ENCODE peak calls at places on chromosomes 3 and 15, in four cellular contexts. A is cardiac fibroblast, X is lung, B is endothelial cell. F is an unnamed sample.

GRCh38 chr15:44501768-44502366 is 35.1 kb upstream of the EIF3J start:
- DNase-seq in A (peak), X (no peak), B (no peak), F (no peak)

GRCh38 chr15:77702211-77702957 is 69.7 kb upstream of the LINGO1 start:
- DNase-seq in A (peak), X (no peak), B (peak), F (peak)

GRCh38 chr15:65856821-65857455 is 12.4 kb upstream of the RAB11A start:
- DNase-seq in A (peak), X (peak), B (peak), F (peak)

GRCh38 chr3:129238945-129239705 is 10.3 kb upstream of the COPG1 start:
- DNase-seq in A (peak), X (no peak), B (no peak), F (no peak)

GRCh38 chr3:192830279-192831110 is 87.2 kb downstream of the MB21D2 start:
- DNase-seq in A (no peak), X (no peak), B (no peak), F (no peak)

GRCh38 chr15:52496776-52497470 is 31.8 kb downstream of the MYO5A start:
- DNase-seq in A (peak), X (no peak), B (no peak), F (peak)

GRCh38 chr3:19213608-19214220 is 65.4 kb downstream of the KCNH8 start:
- DNase-seq in A (no peak), X (no peak), B (no peak), F (no peak)

GRCh38 chr15:95162967-95163531 is 931.7 kb downstream of the MCTP2 start:
- DNase-seq in A (peak), X (no peak), B (no peak), F (no peak)

GRCh38 chr3:126106336-126107202 is 22.6 kb upstream of the SLC41A3 start:
- DNase-seq in A (no peak), X (no peak), B (no peak), F (no peak)

GRCh38 chr3:12963869-12964712 is 109.1 kb downstream of the IQSEC1 start:
- DNase-seq in A (peak), X (no peak), B (no peak), F (no peak)

GRCh38 chr3:134299185-134299887 is 48.7 kb upstream of the RYK start:
- DNase-seq in A (peak), X (no peak), B (no peak), F (no peak)

GRCh38 chr3:174002543-174002942 is 605.0 kb downstream of the NLGN1 start:
- DNase-seq in A (peak), X (no peak), B (peak), F (peak)

GRCh38 chr3:128307029-128307633 is 153.8 kb downstream of the EEFSEC start:
- DNase-seq in A (no peak), X (no peak), B (no peak), F (no peak)

GRCh38 chr3:51735950-51736349 is 29.1 kb downstream of the GRM2 start:
- DNase-seq in A (no peak), X (no peak), B (no peak), F (no peak)

GRCh38 chr15:73608475-73608874 is 24.7 kb downstream of the NPTN start:
- DNase-seq in A (no peak), X (no peak), B (no peak), F (no peak)

DNA sequence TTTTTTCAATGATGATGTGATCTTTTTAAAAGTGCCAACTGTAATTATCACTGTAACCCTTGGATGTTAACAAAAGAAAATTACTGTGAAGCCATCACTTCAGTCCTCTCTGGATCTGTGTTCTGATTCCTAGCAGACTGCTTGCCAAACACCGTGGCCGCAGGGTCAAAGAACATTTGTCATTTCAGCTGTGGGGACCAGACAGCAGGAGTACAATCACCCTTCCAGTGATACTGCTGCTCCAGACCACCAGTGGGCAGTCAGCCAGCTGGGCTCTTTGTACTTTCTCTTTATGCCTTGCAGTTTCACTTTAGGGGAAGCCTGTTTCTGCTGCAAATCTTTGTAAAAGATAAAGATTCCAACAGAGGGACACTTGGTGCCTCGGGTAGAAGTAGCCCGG is 770.0 kb downstream of the GRM7 start:
- DNase-seq in A (peak), X (no peak), B (no peak), F (no peak)
- TF ChIP-seq CTCF in A (no peak), X (no peak), B (no peak), F (no peak)

GRCh38 chr3:15794842-15795562 is 2.8 kb downstream of the ANKRD28 start:
- DNase-seq in A (peak), X (no peak), B (no peak), F (no peak)
- TF ChIP-seq CTCF in A (peak), X (no peak), B (no peak), F (no peak)

GRCh38 chr15:40696228-40696627 is 1.3 kb downstream of the RAD51 start:
- DNase-seq in A (peak), X (no peak), B (no peak), F (no peak)

GRCh38 chr15:40706121-40706520 is 11.1 kb downstream of the RAD51 start:
- DNase-seq in A (no peak), X (no peak), B (no peak), F (no peak)

GRCh38 chr15:40697916-40698315 is 2.9 kb downstream of the RAD51 start:
- DNase-seq in A (no peak), X (no peak), B (no peak), F (no peak)

DNA sequence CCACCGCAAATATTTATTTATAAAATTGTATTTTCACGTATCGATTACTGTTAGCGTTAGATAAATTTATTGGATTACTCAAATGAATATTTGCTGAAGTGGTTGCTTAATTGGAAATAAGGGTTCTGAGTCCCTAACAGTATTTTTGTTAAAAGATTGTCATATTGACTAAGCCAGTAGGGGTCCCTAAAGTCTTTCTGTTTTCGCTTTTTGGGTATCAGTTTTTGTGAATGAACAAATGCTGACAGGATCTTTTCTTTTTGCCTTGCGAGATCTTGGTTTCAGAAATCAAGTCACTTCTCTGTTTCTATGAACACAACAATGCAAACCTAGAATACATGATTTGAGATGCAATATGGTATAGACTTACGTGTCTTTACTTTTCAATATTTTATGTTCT is 7.1 kb downstream of the RAD51 start:
- DNase-seq in A (peak), X (no peak), B (no peak), F (no peak)
- TF ChIP-seq CTCF in A (peak), X (no peak), B (peak), F (no peak)

GRCh38 chr3:172808969-172809546 is 58.5 kb downstream of the ECT2 start:
- DNase-seq in A (peak), X (no peak), B (no peak), F (no peak)
- TF ChIP-seq CTCF in A (no peak), X (no peak), B (peak), F (peak)

GRCh38 chr3:156317457-156317856 is 197.1 kb downstream of the KCNAB1 start:
- DNase-seq in A (peak), X (no peak), B (no peak), F (no peak)
- TF ChIP-seq CTCF in A (no peak), X (no peak), B (no peak), F (no peak)

DNA sequence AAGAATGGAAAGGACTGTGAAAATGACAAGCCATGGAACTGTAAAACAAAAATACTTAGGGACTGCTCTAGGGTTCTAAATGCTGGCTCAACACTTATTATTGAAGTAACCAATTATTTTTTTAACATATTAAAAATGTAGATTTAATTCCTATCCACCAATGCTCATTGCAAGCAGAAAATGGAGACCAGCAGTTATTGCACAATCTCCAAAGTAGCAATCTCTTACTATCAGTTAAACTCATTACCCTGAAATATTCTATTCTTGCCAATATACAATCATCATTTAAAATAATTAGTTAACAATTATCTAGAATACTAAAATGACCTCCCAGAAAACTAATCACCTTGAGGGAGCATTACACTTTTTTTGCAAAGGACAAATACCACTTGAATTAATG is 499.8 kb downstream of the NAALADL2 start:
- DNase-seq in A (no peak), X (no peak), B (no peak), F (no peak)
- TF ChIP-seq CTCF in A (no peak), X (no peak), B (no peak), F (no peak)

GRCh38 chr3:157271283-157271882 is 111.4 kb upstream of the CCNL1 start:
- DNase-seq in A (no peak), X (no peak), B (no peak), F (no peak)
- TF ChIP-seq CTCF in A (no peak), X (no peak), B (no peak), F (no peak)

GRCh38 chr15:40104865-40105516 is 3.7 kb downstream of the BMF start:
- DNase-seq in A (peak), X (peak), B (peak), F (peak)

GRCh38 chr15:40104296-40104864 is 4.3 kb downstream of the BMF start:
- DNase-seq in A (no peak), X (no peak), B (no peak), F (no peak)

GRCh38 chr15:40108061-40108854 is 421 bp downstream of the BMF start:
- DNase-seq in A (peak), X (no peak), B (peak), F (peak)

GRCh38 chr15:40105517-40106202 is 3.0 kb downstream of the BMF start:
- DNase-seq in A (no peak), X (no peak), B (no peak), F (no peak)

GRCh38 chr15:40106203-40107161 is 2.2 kb downstream of the BMF start:
- DNase-seq in A (peak), X (peak), B (peak), F (peak)
- TF ChIP-seq CTCF in A (no peak), X (no peak), B (no peak), F (no peak)